ENCODE peak calls at places on chromosomes 1 and 21, in eight cellular contexts. A is neural progenitor cell, N is GM12865, I is AG09309, S is A549, K is fibroblast of pulmonary artery, Z is mammary epithelial cell, L is psoas muscle. J is an unnamed sample.

GRCh38 chr1:235047331-235047871 is 81.2 kb downstream of the TOMM20 start:
- DNase-seq in N (peak), A (no peak), Z (no peak), I (no peak), K (no peak), L (no peak), S (no peak), J (no peak)

GRCh38 chr1:58885998-58886397 is 102.2 kb upstream of the JUN start:
- DNase-seq in I (no peak), N (no peak), A (no peak), K (no peak), L (peak), Z (no peak), S (no peak), J (peak)

GRCh38 chr21:42974832-42975820 is 764 bp downstream of the PKNOX1 start:
- DNase-seq in L (peak), K (peak), S (peak), I (no peak), A (peak), Z (peak), N (peak), J (peak)

GRCh38 chr1:200176181-200176580 is 148.7 kb downstream of the NR5A2 start:
- DNase-seq in Z (no peak), A (no peak), L (no peak), N (no peak), S (no peak), K (no peak), I (no peak), J (no peak)

GRCh38 chr1:28340221-28340974 is 11.6 kb downstream of the MED18 start:
- DNase-seq in S (no peak), Z (no peak), K (no peak), L (no peak), I (no peak), A (no peak), N (no peak), J (no peak)

GRCh38 chr1:8816306-8816705 is 1.1 kb downstream of the RERE start:
- DNase-seq in K (peak), L (no peak), Z (peak), I (no peak), S (no peak), N (no peak), A (no peak), J (peak)

GRCh38 chr21:33884361-33885157 is 31.0 kb downstream of the ATP5PO start:
- DNase-seq in N (no peak), I (peak), Z (peak), L (no peak), K (peak), A (no peak), S (no peak), J (peak)

GRCh38 chr1:10941891-10942541 is 70.4 kb upstream of the TARDBP start:
- DNase-seq in Z (no peak), L (peak), I (peak), N (peak), S (no peak), K (peak), A (peak), J (peak)

DNA sequence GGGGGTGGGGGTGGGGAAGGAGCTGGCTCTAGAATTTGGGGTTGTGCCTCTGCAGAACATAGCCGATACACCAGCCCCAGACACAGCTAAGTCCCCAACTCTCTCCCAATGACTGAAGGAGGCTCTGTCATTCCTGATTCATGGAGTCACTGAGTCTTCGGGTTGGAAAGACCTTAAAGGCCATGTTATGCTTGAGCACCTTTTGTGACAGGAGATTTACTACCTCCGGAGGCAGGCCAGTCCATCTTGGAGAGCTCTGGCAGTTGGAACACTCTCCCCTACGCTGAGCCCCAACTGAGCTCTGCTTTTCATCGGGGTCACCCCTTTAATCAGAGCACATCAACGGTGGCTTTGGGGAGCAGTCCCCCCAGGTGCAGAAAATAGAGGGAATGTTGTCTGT is 284.4 kb upstream of the GJB5 start:
- DNase-seq in I (no peak), L (no peak), S (no peak), K (no peak), N (no peak), A (no peak), Z (no peak), J (no peak)
- TF ChIP-seq CTCF in I (no peak), L (no peak), S (no peak), K (no peak), N (no peak), A (no peak), Z (no peak), J (no peak)

DNA sequence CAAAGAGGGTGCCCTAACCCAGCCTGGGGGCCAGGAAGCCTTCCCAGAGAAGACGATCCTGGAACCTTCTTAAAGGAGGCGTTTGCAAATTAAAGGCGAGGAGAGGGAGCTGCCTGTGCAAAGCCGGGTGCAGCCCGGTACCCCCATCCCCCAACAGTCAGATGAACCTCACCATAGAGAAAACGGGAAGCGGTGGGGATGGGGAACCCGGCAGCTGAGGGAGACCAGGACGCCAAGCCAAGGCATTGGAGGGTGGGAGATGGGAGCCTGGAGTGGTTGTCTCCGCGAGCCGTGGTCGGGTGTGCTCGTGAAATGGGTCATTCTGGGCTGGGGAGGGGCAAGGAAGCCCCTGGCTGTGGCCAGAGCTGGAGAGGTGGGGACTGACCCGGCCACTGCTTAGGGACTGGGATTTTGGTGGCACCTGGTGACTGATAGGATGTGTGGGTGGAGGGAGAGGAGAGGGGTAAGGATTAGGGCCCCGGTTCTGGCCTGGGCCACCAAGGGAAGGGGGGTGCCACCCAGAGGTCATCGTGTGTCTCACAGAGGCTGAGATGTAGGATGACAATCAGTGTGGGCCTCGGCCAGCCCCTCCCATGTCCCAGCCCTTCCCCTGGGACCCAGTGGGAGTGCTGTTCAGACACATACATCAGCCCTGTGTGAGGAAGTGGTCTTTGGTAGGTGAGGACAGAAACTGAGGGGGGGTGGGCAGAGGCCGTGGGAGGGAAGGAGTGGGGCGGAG is 662 bp upstream of the PADI2 start:
- DNase-seq in Z (no peak), S (no peak), I (no peak), A (peak), N (peak), L (no peak), K (no peak), J (no peak)
- TF ChIP-seq CTCF in Z (no peak), S (no peak), I (no peak), A (no peak), N (peak), L (no peak), K (no peak), J (no peak)

DNA sequence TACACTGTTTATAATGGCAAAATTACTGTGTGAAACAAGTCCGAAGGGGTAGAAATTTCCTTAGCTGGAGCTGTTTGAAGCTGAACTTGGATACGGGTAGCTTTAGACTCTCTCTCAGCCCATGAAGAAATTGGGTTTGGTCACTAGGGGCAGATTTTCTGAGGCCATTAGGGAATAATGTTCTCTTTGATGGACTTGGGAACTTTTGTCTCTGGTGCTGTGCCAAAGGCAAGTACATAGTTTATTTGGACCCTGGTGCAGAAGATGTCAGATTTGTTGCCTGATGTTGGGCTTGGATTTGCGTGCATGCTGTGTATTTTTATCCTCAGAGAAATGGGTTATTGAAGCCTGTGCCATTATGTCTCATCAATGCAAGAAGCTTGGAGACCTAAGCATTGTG is 109.6 kb downstream of the VPS13D start:
- DNase-seq in S (no peak), Z (no peak), I (no peak), L (no peak), K (no peak), N (no peak), A (no peak), J (no peak)
- TF ChIP-seq CTCF in S (no peak), Z (no peak), I (peak), L (no peak), K (peak), N (no peak), A (peak), J (no peak)

GRCh38 chr1:100321098-100321493 is 31.2 kb upstream of the CDC14A start:
- DNase-seq in I (no peak), K (no peak), S (no peak), A (no peak), N (no peak), Z (no peak), L (no peak), J (no peak)
- TF ChIP-seq CTCF in I (no peak), K (no peak), S (no peak), A (no peak), N (no peak), Z (no peak), L (no peak), J (no peak)

GRCh38 chr1:85479491-85479890 is 14.5 kb upstream of the DDAH1 start:
- DNase-seq in Z (no peak), L (no peak), N (no peak), I (no peak), A (no peak), K (no peak), S (no peak), J (no peak)
- TF ChIP-seq CTCF in Z (no peak), L (no peak), N (no peak), I (no peak), A (no peak), K (no peak), S (no peak), J (no peak)

GRCh38 chr1:159700312-159700711 is 14.1 kb downstream of the CRP start:
- DNase-seq in K (no peak), S (no peak), N (no peak), I (no peak), Z (no peak), A (no peak), L (no peak), J (no peak)
- TF ChIP-seq CTCF in K (no peak), S (no peak), N (no peak), I (no peak), Z (no peak), A (no peak), L (no peak), J (no peak)